ENCODE peak calls at places on chromosomes 11 and 22, in seven cellular contexts. V, L, N, C, U, Z and I are unnamed samples.
A peak's percentile ranks its signal among the peaks of the same experiment; 100 is the strongest.

GRCh38 chr11:8092587-8093424 is 11.8 kb downstream of the TUB start:
- DNase-seq in L (peak; percentile 69), N (no peak), Z (peak; percentile 71), U (peak; percentile 25), C (peak; percentile 78), V (peak; percentile 81), I (peak; percentile 75)

GRCh38 chr11:106172389-106172991 is 95.0 kb downstream of the AASDHPPT start:
- DNase-seq in N (no peak), Z (no peak), V (no peak), U (peak; percentile 57), C (peak; percentile 8), L (no peak), I (no peak)

GRCh38 chr22:19853879-19854777 is 546 bp downstream of the GNB1L start:
- DNase-seq in Z (peak; percentile 51), V (peak; percentile 13), U (no peak), N (peak; percentile 41), L (no peak), C (no peak), I (no peak)

GRCh38 chr22:26364066-26365015 is 64.7 kb upstream of the ASPHD2 start:
- DNase-seq in C (peak; percentile 77), N (no peak), U (peak; percentile 39), V (peak; percentile 75), L (peak; percentile 58), Z (peak; percentile 70), I (peak; percentile 70)

GRCh38 chr11:71998649-71999310 is at the start of gene IL18BP:
- DNase-seq in V (peak; percentile 65), C (no peak), Z (no peak), U (no peak), N (peak; percentile 87), L (no peak), I (no peak)

GRCh38 chr11:61963282-61964057 is 4.0 kb downstream of the FTH1 start:
- DNase-seq in U (peak; percentile 72), N (peak; percentile 88), V (peak; percentile 60), Z (no peak), L (peak; percentile 70), C (peak; percentile 69), I (no peak)

GRCh38 chr11:116986521-116987105 is 111.6 kb downstream of the SIK3 start:
- DNase-seq in Z (no peak), N (peak; percentile 50), V (peak; percentile 16), L (no peak), C (peak; percentile 95), U (peak; percentile 30), I (no peak)

GRCh38 chr11:75472081-75472732 is 39.2 kb upstream of the KLHL35 start:
- DNase-seq in L (no peak), N (no peak), U (no peak), V (no peak), C (no peak), Z (no peak), I (no peak)

GRCh38 chr11:70398834-70399680 is 728 bp downstream of the CTTN start:
- DNase-seq in U (no peak), L (no peak), N (peak; percentile 37), V (peak; percentile 15), Z (no peak), C (no peak), I (peak; percentile 57)

GRCh38 chr11:76673164-76674142 is 2.9 kb upstream of the LRRC32 start:
- DNase-seq in C (no peak), L (no peak), Z (no peak), V (no peak), U (no peak), N (no peak), I (no peak)

GRCh38 chr11:19240420-19241259 is at the start of gene E2F8:
- DNase-seq in L (peak; percentile 84), C (peak; percentile 89), Z (peak; percentile 96), N (peak; percentile 89), U (peak; percentile 80), V (peak; percentile 94), I (peak; percentile 88)

GRCh38 chr22:19998232-19998951 is 18.2 kb downstream of the ARVCF start:
- DNase-seq in U (no peak), L (no peak), V (peak; percentile 45), Z (no peak), C (no peak), N (no peak), I (peak; percentile 76)

GRCh38 chr22:23143119-23143518 is 1.3 kb upstream of the RSPH14 start:
- DNase-seq in C (no peak), L (no peak), N (no peak), U (no peak), V (no peak), Z (no peak), I (no peak)

GRCh38 chr11:124760205-124760652 is 1.9 kb downstream of the ESAM start:
- DNase-seq in Z (peak; percentile 64), V (no peak), N (no peak), C (no peak), U (no peak), L (no peak), I (peak; percentile 95)

GRCh38 chr11:134663506-134664313 is 251.7 kb upstream of the B3GAT1 start:
- DNase-seq in V (no peak), U (no peak), C (no peak), N (no peak), L (no peak), Z (peak; percentile 20), I (no peak)

GRCh38 chr22:22938672-22939536 is 51.3 kb downstream of the IGLL5 start:
- DNase-seq in L (no peak), V (no peak), U (no peak), N (peak; percentile 5), Z (no peak), C (no peak), I (no peak)

GRCh38 chr11:20049231-20049630 is 111.0 kb downstream of the DBX1 start:
- DNase-seq in L (no peak), V (no peak), C (no peak), Z (no peak), N (no peak), U (no peak), I (peak; percentile 35)

GRCh38 chr11:121802542-121802941 is 313.5 kb downstream of the BLID start:
- DNase-seq in U (no peak), Z (no peak), V (no peak), C (no peak), N (no peak), L (no peak), I (no peak)

GRCh38 chr11:47355283-47356128 is 3.0 kb upstream of the MYBPC3 start:
- DNase-seq in U (peak; percentile 81), V (peak; percentile 96), C (peak; percentile 91), Z (peak; percentile 100), L (peak; percentile 92), N (no peak), I (peak; percentile 96)

GRCh38 chr22:36439481-36440271 is 41.8 kb downstream of the TXN2 start:
- DNase-seq in Z (no peak), V (peak; percentile 71), N (no peak), L (no peak), U (peak; percentile 70), C (peak; percentile 95), I (no peak)

GRCh38 chr11:444397-445144 is 2.8 kb upstream of the ANO9 start:
- DNase-seq in N (no peak), Z (no peak), C (peak; percentile 33), L (no peak), U (no peak), V (peak; percentile 32), I (peak; percentile 90)

GRCh38 chr11:112343368-112344039 is 82.8 kb upstream of the PLET1 start:
- DNase-seq in L (no peak), V (no peak), U (no peak), C (peak; percentile 33), N (no peak), Z (no peak), I (no peak)

GRCh38 chr11:17760102-17761029 is 25.8 kb downstream of the KCNC1 start:
- DNase-seq in U (peak; percentile 10), Z (peak; percentile 84), V (peak; percentile 64), N (no peak), C (peak; percentile 50), L (no peak), I (peak; percentile 62)

GRCh38 chr11:12100886-12101285 is 9.5 kb upstream of the MICAL2 start:
- DNase-seq in V (no peak), N (no peak), Z (no peak), U (no peak), C (no peak), L (peak; percentile 39), I (peak; percentile 91)

GRCh38 chr22:25008666-25009065 is 56.1 kb downstream of the KIAA1671 start:
- DNase-seq in C (no peak), V (no peak), N (no peak), U (no peak), L (no peak), Z (no peak), I (peak; percentile 76)

GRCh38 chr11:118691926-118692830 is 12.7 kb upstream of the TREH start:
- DNase-seq in Z (no peak), C (peak; percentile 73), U (peak; percentile 2), N (no peak), V (peak; percentile 30), L (no peak), I (no peak)

GRCh38 chr11:92296138-92296515 is 71.5 kb downstream of the FAT3 start:
- DNase-seq in C (peak; percentile 25), N (no peak), L (no peak), V (no peak), U (no peak), Z (no peak), I (no peak)

GRCh38 chr11:101031713-101032112 is 97.9 kb downstream of the PGR start:
- DNase-seq in V (no peak), C (no peak), L (no peak), U (no peak), N (no peak), Z (no peak), I (no peak)

GRCh38 chr22:24809331-24809730 is 3.3 kb downstream of the SGSM1 start:
- DNase-seq in C (no peak), U (no peak), V (no peak), N (no peak), Z (no peak), L (no peak), I (no peak)

GRCh38 chr22:40641269-40641668 is 4.8 kb upstream of the MRTFA start:
- DNase-seq in U (no peak), L (no peak), Z (no peak), N (no peak), C (no peak), V (no peak), I (no peak)
- TF ChIP-seq CTCF in U (no peak), L (no peak), Z (no peak), N (no peak), C (no peak), V (no peak), I (no peak)

GRCh38 chr22:49433717-49434611 is 393.7 kb downstream of the BRD1 start:
- DNase-seq in U (no peak), C (no peak), Z (peak; percentile 74), V (no peak), N (no peak), L (no peak), I (no peak)
- TF ChIP-seq CTCF in U (no peak), C (no peak), Z (peak; percentile 64), V (no peak), N (no peak), L (no peak), I (no peak)

DNA sequence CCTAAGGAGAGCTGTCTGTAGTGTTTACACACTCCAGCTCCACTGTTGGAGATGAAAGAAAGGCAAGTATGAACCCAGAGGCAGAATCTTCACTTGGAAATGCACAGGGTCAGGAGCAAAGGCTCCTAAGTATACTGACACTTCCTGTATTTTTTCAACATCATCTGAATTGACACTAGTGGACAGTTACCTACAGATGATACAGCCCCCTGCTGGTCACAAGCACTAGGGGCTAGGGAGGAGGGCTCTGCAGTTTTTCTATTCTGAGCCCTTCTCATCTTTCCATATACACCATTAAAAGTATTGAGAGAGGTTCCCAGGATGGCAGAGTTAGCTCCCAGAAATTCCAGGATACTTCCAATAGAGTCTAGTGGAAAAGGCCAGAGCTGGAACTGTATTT is 290.3 kb upstream of the API5 start:
- DNase-seq in U (no peak), N (no peak), V (no peak), Z (no peak), L (no peak), C (no peak), I (peak; percentile 34)
- TF ChIP-seq CTCF in U (no peak), N (no peak), V (no peak), Z (peak; percentile 5), L (no peak), C (no peak), I (peak; percentile 27)

GRCh38 chr22:32775957-32776356 is 25.5 kb upstream of the TIMP3 start:
- DNase-seq in Z (no peak), V (no peak), N (no peak), U (no peak), C (no peak), L (no peak), I (no peak)
- TF ChIP-seq CTCF in Z (peak; percentile 51), V (no peak), N (no peak), U (peak; percentile 35), C (peak; percentile 47), L (no peak), I (no peak)